ENCODE peak calls at places on chromosomes 1 and 21, in nine cellular contexts. E is lung, J is A549, H is uterus, C is Panc1, R is Caco-2, S is tibial nerve, M is brain microvascular endothelial cell, P is testis. Z is an unnamed sample.
A peak's percentile ranks its signal among the peaks of the same experiment; 100 is the strongest.

GRCh38 chr1:157105988-157106812 is 6.6 kb upstream of the ETV3L start:
- DNase-seq in S (no peak), P (no peak), E (no peak), H (no peak), M (peak; percentile 91), C (no peak), J (peak; percentile 67), R (no peak), Z (peak; percentile 25)

GRCh38 chr1:40745180-40745579 is 38.4 kb upstream of the KCNQ4 start:
- DNase-seq in S (no peak), P (no peak), R (no peak), H (no peak), M (no peak), J (no peak), C (no peak), E (no peak), Z (peak; percentile 26)

GRCh38 chr1:13432251-13432650 is 22.0 kb downstream of the PRAMEF20 start:
- DNase-seq in C (no peak), P (no peak), E (no peak), S (no peak), J (no peak), M (no peak), H (no peak), R (no peak), Z (no peak)

GRCh38 chr1:143698016-143698415 is 273.8 kb downstream of the FAM72C start:
- DNase-seq in J (peak; percentile 46), S (no peak), E (peak; percentile 46), H (no peak), P (peak; percentile 50), M (no peak), C (no peak), R (peak; percentile 2), Z (no peak)

GRCh38 chr1:100292711-100293110 is 26.7 kb downstream of the RTCA start:
- DNase-seq in M (peak; percentile 29), C (no peak), E (no peak), H (no peak), R (no peak), P (no peak), J (no peak), S (no peak), Z (no peak)

GRCh38 chr1:153928776-153929432 is 6.1 kb upstream of the GATAD2B start:
- DNase-seq in P (no peak), H (peak; percentile 11), R (no peak), M (no peak), E (no peak), J (no peak), S (no peak), C (no peak), Z (no peak)

GRCh38 chr1:112237983-112238515 is 158.0 kb upstream of the CTTNBP2NL start:
- DNase-seq in E (no peak), P (no peak), C (no peak), H (no peak), S (no peak), M (no peak), R (no peak), J (no peak), Z (no peak)

GRCh38 chr1:24870551-24871195 is 59.4 kb downstream of the RUNX3 start:
- DNase-seq in P (no peak), J (no peak), E (no peak), M (no peak), H (no peak), R (no peak), C (no peak), S (no peak), Z (no peak)

GRCh38 chr21:38804617-38805281 is 980 bp upstream of the ETS2 start:
- DNase-seq in S (peak; percentile 50), E (peak; percentile 75), H (peak; percentile 76), P (peak; percentile 74), C (no peak), R (peak; percentile 80), J (no peak), M (peak; percentile 79), Z (no peak)

GRCh38 chr1:18109058-18109755 is 1.6 kb downstream of the IGSF21 start:
- DNase-seq in S (no peak), J (no peak), E (no peak), R (no peak), M (no peak), H (no peak), P (no peak), C (no peak), Z (no peak)

GRCh38 chr1:3049164-3049563 is 19.8 kb upstream of the PRDM16 start:
- DNase-seq in S (no peak), E (no peak), P (no peak), R (no peak), H (no peak), M (no peak), C (no peak), J (no peak), Z (no peak)

GRCh38 chr1:117366982-117367768 is at the start of gene MAN1A2:
- DNase-seq in C (no peak), J (peak; percentile 24), E (peak; percentile 90), R (peak; percentile 77), P (peak; percentile 92), S (peak; percentile 67), H (peak; percentile 86), M (peak; percentile 62), Z (peak; percentile 23)

GRCh38 chr21:42430570-42430969 is 26.9 kb downstream of the UBASH3A start:
- DNase-seq in H (no peak), R (no peak), J (no peak), P (no peak), E (no peak), C (no peak), S (no peak), M (no peak), Z (no peak)

GRCh38 chr1:46767649-46768282 is 31.1 kb upstream of the CYP4B1 start:
- DNase-seq in S (no peak), H (no peak), C (no peak), M (no peak), E (peak; percentile 88), P (no peak), J (no peak), R (no peak), Z (no peak)

GRCh38 chr1:42013881-42014470 is 95.3 kb upstream of the HIVEP3 start:
- DNase-seq in C (no peak), H (no peak), P (peak; percentile 33), E (no peak), J (no peak), R (no peak), M (no peak), S (peak; percentile 21), Z (no peak)

GRCh38 chr1:86155807-86156561 is 588 bp downstream of the COL24A1 start:
- DNase-seq in C (no peak), M (no peak), R (no peak), J (no peak), S (no peak), P (peak; percentile 16), H (no peak), E (peak; percentile 30), Z (no peak)

GRCh38 chr21:45745256-45745655 is 101.7 kb downstream of the PCBP3 start:
- DNase-seq in P (no peak), C (no peak), R (no peak), J (no peak), E (no peak), M (no peak), H (no peak), S (no peak), Z (no peak)

GRCh38 chr1:109160054-109160840 is 46.3 kb downstream of the ELAPOR1 start:
- DNase-seq in S (no peak), E (no peak), H (no peak), C (no peak), M (no peak), P (no peak), R (no peak), J (no peak), Z (no peak)
- H3K4me3 ChIP-seq in S (no peak overlapping the region), E (no peak overlapping the region), H (no peak overlapping the region), C (no peak overlapping the region), M (no peak overlapping the region), P (no peak overlapping the region), R (no peak overlapping the region), J (no peak overlapping the region), Z (no peak overlapping the region)

GRCh38 chr1:75053207-75053606 is 81.0 kb upstream of the LHX8 start:
- DNase-seq in H (no peak), C (no peak), P (no peak), M (no peak), R (peak; percentile 19), J (no peak), E (no peak), S (no peak), Z (no peak)
- TF ChIP-seq CTCF in H (no peak), C (no peak), P (no peak), M (no peak), R (peak; percentile 13), J (peak; percentile 36), E (no peak), S (no peak), Z (peak; percentile 22)

GRCh38 chr1:205003358-205004145 is 39.5 kb upstream of the CNTN2 start:
- DNase-seq in E (no peak), C (no peak), J (no peak), R (peak; percentile 53), M (no peak), H (no peak), S (no peak), P (no peak), Z (no peak)
- H3K4me3 ChIP-seq in E (no peak overlapping the region), C (no peak overlapping the region), J (no peak overlapping the region), R (no peak overlapping the region), M (no peak overlapping the region), H (no peak overlapping the region), S (no peak overlapping the region), P (no peak overlapping the region), Z (no peak overlapping the region)

GRCh38 chr21:44028287-44028659 is 16.2 kb downstream of the TRAPPC10 start:
- DNase-seq in H (no peak), C (no peak), J (no peak), P (no peak), R (no peak), M (no peak), E (no peak), S (no peak), Z (no peak)

GRCh38 chr21:44027607-44028286 is 15.6 kb downstream of the TRAPPC10 start:
- DNase-seq in M (no peak), J (no peak), P (no peak), H (no peak), R (no peak), S (no peak), C (no peak), E (no peak), Z (no peak)

GRCh38 chr21:44021064-44021463 is 9.0 kb downstream of the TRAPPC10 start:
- DNase-seq in S (no peak), P (no peak), M (no peak), E (no peak), R (no peak), C (no peak), J (no peak), H (no peak), Z (no peak)

GRCh38 chr21:44024257-44024656 is 12.1 kb downstream of the TRAPPC10 start:
- DNase-seq in C (no peak), R (no peak), E (no peak), H (no peak), S (no peak), P (no peak), J (no peak), M (no peak), Z (no peak)

DNA sequence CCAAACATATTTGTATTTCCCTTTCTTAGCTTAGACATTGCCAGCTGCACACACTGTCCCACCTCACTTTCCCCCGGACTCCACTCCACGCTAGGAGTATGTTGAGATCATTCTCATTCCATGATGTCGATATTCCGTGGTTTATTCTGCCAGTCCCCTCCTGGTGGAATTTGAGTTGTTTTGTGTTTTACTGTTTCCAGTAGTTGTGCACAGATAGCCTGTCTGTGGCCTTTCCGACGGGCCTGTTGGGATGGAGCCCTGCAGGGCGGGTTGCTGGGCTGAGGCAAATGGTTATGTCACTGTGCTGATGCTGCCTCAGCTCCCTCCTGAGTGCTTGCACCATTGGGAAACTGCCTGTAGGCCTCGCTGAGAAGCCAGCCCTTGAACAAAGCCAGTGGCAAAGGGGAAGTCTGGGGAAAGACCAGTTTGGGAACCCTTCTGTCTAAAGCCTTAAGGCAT is 12.8 kb downstream of the TRAPPC10 start:
- DNase-seq in M (peak; percentile 72), E (peak; percentile 46), C (no peak), R (no peak), P (peak; percentile 56), J (no peak), S (peak; percentile 38), H (peak; percentile 55), Z (no peak)
- TF ChIP-seq CTCF in M (peak; percentile 17), E (no peak), C (no peak), R (no peak), P (no peak), J (no peak), S (no peak), H (no peak), Z (no peak)